ENCODE peak calls at places on chromosomes 3 and 15, in five cellular contexts. U is ovary, Y is cardiac muscle cell, I is hepatocyte, E is GM23338. A is an unnamed sample.
A peak's percentile ranks its signal among the peaks of the same experiment; 100 is the strongest.

GRCh38 chr3:32062950-32063582 is 43.4 kb upstream of the GPD1L start:
- DNase-seq in Y (no peak), I (no peak), E (no peak), U (no peak), A (no peak)

GRCh38 chr3:59818033-59818936 is 768.5 kb upstream of the CFAP20DC start:
- DNase-seq in Y (no peak), E (no peak), U (peak; percentile 59), I (peak; percentile 52), A (peak; percentile 49)

GRCh38 chr3:155572085-155572484 is 172.8 kb downstream of the PLCH1 start:
- DNase-seq in E (no peak), U (no peak), I (peak; percentile 12), Y (no peak), A (no peak)

GRCh38 chr3:56268621-56269394 is 199.5 kb downstream of the ERC2 start:
- DNase-seq in Y (no peak), E (no peak), U (no peak), I (no peak), A (no peak)

GRCh38 chr15:40630313-40630712 is 36.3 kb downstream of the KNL1 start:
- DNase-seq in E (no peak), Y (no peak), U (no peak), I (no peak), A (no peak)

GRCh38 chr3:161549251-161549650 is 52.6 kb downstream of the OTOL1 start:
- DNase-seq in U (no peak), E (no peak), I (no peak), Y (no peak), A (no peak)

GRCh38 chr3:8938021-8938420 is 25.3 kb downstream of the RAD18 start:
- DNase-seq in U (no peak), I (peak; percentile 16), E (peak; percentile 39), Y (peak; percentile 14), A (no peak)

GRCh38 chr3:141807277-141808038 is 44.2 kb downstream of the GRK7 start:
- DNase-seq in Y (no peak), U (no peak), I (no peak), E (no peak), A (no peak)

GRCh38 chr3:120331071-120331470 is 18.1 kb downstream of the LRRC58 start:
- DNase-seq in U (no peak), I (no peak), E (no peak), Y (no peak), A (no peak)

GRCh38 chr15:66735909-66736305 is 33.9 kb downstream of the SMAD6 start:
- DNase-seq in E (no peak), I (no peak), Y (no peak), U (peak; percentile 46), A (no peak)

GRCh38 chr3:151776259-151776740 is 37.6 kb upstream of the AADAC start:
- DNase-seq in I (no peak), Y (no peak), E (no peak), U (no peak), A (no peak)

GRCh38 chr15:48437178-48437577 is 105.9 kb downstream of the DUT start:
- DNase-seq in Y (no peak), U (no peak), E (no peak), I (no peak), A (no peak)

GRCh38 chr3:48232734-48233133 is 8.2 kb upstream of the ZNF589 start:
- DNase-seq in Y (peak; percentile 83), U (peak; percentile 75), E (peak; percentile 94), I (peak; percentile 69), A (peak; percentile 82)

GRCh38 chr3:11364181-11364580 is 92.0 kb downstream of the ATG7 start:
- DNase-seq in I (no peak), U (no peak), E (no peak), Y (no peak), A (no peak)

GRCh38 chr15:88470625-88471372 is 3.3 kb downstream of the MRPS11 start:
- DNase-seq in E (peak; percentile 27), Y (no peak), I (no peak), U (no peak), A (no peak)

GRCh38 chr3:51941447-51941797 is 282 bp downstream of the RRP9 start:
- DNase-seq in U (no peak), I (no peak), Y (no peak), E (no peak), A (no peak)

GRCh38 chr3:17013050-17013449 is 128.3 kb downstream of the PLCL2 start:
- DNase-seq in E (no peak), Y (no peak), I (no peak), U (no peak), A (no peak)

GRCh38 chr3:190321789-190322603 is at the start of gene CLDN1:
- DNase-seq in Y (peak; percentile 94), I (peak; percentile 94), E (peak; percentile 95), U (peak; percentile 84), A (peak; percentile 98)

GRCh38 chr15:31264534-31265089 is 62.0 kb upstream of the KLF13 start:
- DNase-seq in U (no peak), E (no peak), I (no peak), Y (no peak), A (no peak)

GRCh38 chr15:88664151-88664778 is 25.4 kb downstream of the ISG20 start:
- DNase-seq in Y (no peak), I (no peak), U (no peak), E (peak; percentile 71), A (peak; percentile 58)

GRCh38 chr3:127959873-127960272 is 44.8 kb downstream of the KBTBD12 start:
- DNase-seq in E (peak; percentile 73), U (no peak), I (peak; percentile 71), Y (peak; percentile 74), A (peak; percentile 82)
- TF ChIP-seq CTCF in E (peak; percentile 88), U (no peak), I (peak; percentile 59), Y (peak; percentile 50), A (peak; percentile 67)

GRCh38 chr15:101578443-101578894 is 73.7 kb downstream of the TM2D3 start:
- DNase-seq in Y (peak; percentile 47), U (no peak), I (peak; percentile 67), E (peak; percentile 65), A (peak; percentile 72)
- TF ChIP-seq CTCF in Y (peak; percentile 53), U (no peak), I (peak; percentile 52), E (peak; percentile 79), A (peak; percentile 21)

GRCh38 chr3:180804871-180805430 is 107.5 kb upstream of the FXR1 start:
- DNase-seq in E (peak; percentile 92), U (peak; percentile 48), Y (peak; percentile 83), I (peak; percentile 53), A (no peak)
- TF ChIP-seq CTCF in E (peak; percentile 88), U (peak; percentile 50), Y (peak; percentile 48), I (peak; percentile 53), A (peak; percentile 26)

GRCh38 chr15:64285150-64285549 is 70.8 kb downstream of the CSNK1G1 start:
- DNase-seq in U (no peak), I (no peak), E (no peak), Y (no peak), A (no peak)

GRCh38 chr15:64285871-64286270 is 70.1 kb downstream of the CSNK1G1 start:
- DNase-seq in Y (no peak), U (no peak), E (peak; percentile 11), I (no peak), A (no peak)

GRCh38 chr15:64282701-64283100 is 73.3 kb downstream of the CSNK1G1 start:
- DNase-seq in Y (no peak), U (no peak), I (no peak), E (no peak), A (no peak)

GRCh38 chr15:64286473-64286872 is 69.5 kb downstream of the CSNK1G1 start:
- DNase-seq in E (no peak), I (no peak), U (no peak), Y (no peak), A (no peak)

DNA sequence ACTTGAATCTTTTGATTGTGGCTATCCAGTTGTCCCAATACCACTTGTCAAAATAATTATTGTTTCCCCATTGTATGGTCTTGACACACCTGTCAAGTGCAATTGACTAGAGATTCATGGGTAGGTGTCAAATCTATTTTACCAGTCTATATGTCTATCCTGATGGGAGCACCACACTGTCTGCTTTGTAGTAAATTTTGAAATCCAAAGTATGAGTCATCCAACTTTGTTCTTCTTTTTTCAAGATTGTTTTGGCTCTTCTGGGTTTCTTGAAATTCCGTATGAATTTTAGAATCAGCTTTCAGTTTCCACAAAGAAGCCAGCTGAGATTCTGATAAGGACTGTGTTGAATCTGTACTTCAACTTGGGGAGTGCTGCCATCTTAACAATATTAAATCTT is 71.9 kb downstream of the CSNK1G1 start:
- DNase-seq in Y (no peak), E (no peak), I (no peak), U (no peak), A (no peak)
- TF ChIP-seq CTCF in Y (no peak), E (no peak), I (no peak), U (no peak), A (no peak)

A was measured in Calu3.